ENCODE peak calls at places on chromosomes 16 and 17, in four cellular contexts. Z is transverse colon, O is tibial nerve, H is tibial artery. J is an unnamed sample.

GRCh38 chr16:81708459-81709368 is 70.4 kb upstream of the PLCG2 start:
- DNase-seq in Z (peak; percentile 55), H (no peak), O (no peak), J (no peak)

GRCh38 chr17:3678821-3679175 is 10.2 kb downstream of the EMC6 start:
- DNase-seq in H (no peak), O (no peak), Z (no peak), J (no peak)

GRCh38 chr17:7177210-7177953 is 1.8 kb downstream of the ASGR1 start:
- DNase-seq in Z (peak; percentile 71), O (peak; percentile 60), H (peak; percentile 74), J (no peak)

GRCh38 chr17:63426041-63426916 is 19.8 kb downstream of the CYB561 start:
- DNase-seq in H (peak; percentile 48), Z (no peak), O (no peak), J (no peak)

GRCh38 chr17:63930951-63931575 is 1.1 kb downstream of the CD79B start:
- DNase-seq in Z (peak; percentile 80), O (peak; percentile 50), H (peak; percentile 80), J (no peak)

GRCh38 chr16:85451646-85452363 is 161.3 kb upstream of the GSE1 start:
- DNase-seq in O (no peak), Z (no peak), H (no peak), J (no peak)

GRCh38 chr17:71180801-71181385 is 939.9 kb upstream of the SOX9 start:
- DNase-seq in H (no peak), O (no peak), Z (peak; percentile 75), J (no peak)

GRCh38 chr17:36791150-36791653 is 146.1 kb upstream of the LHX1 start:
- DNase-seq in H (no peak), O (no peak), Z (no peak), J (no peak)

GRCh38 chr16:52569701-52570100 is 22.8 kb upstream of the TOX3 start:
- DNase-seq in Z (no peak), H (no peak), O (no peak), J (no peak)

GRCh38 chr17:32142857-32143524 is 689 bp downstream of the RHOT1 start:
- DNase-seq in H (peak; percentile 72), O (peak; percentile 40), Z (peak; percentile 68), J (no peak)

GRCh38 chr16:20203277-20203676 is 124.0 kb downstream of the GP2 start:
- DNase-seq in H (no peak), O (no peak), Z (no peak), J (no peak)

GRCh38 chr16:2085669-2086068 is 37.9 kb downstream of the TSC2 start:
- DNase-seq in O (no peak), H (no peak), Z (no peak), J (no peak)

GRCh38 chr16:3625911-3626732 is 14.7 kb upstream of the SLX4 start:
- DNase-seq in O (no peak), H (no peak), Z (no peak), J (no peak)

GRCh38 chr16:82185012-82185411 is 15.0 kb upstream of the MPHOSPH6 start:
- DNase-seq in H (no peak), Z (no peak), O (no peak), J (no peak)

GRCh38 chr17:12993631-12994030 is 24.2 kb downstream of the ELAC2 start:
- DNase-seq in O (no peak), H (no peak), Z (no peak), J (no peak)

GRCh38 chr17:66778531-66778930 is 56.4 kb upstream of the CACNG5 start:
- DNase-seq in Z (no peak), H (no peak), O (no peak), J (no peak)

GRCh38 chr17:48605991-48606891 is 1.5 kb upstream of the HOXB6 start:
- DNase-seq in Z (no peak), H (no peak), O (no peak), J (no peak)

GRCh38 chr17:32009262-32009542 is 2.0 kb downstream of the LRRC37B start:
- DNase-seq in Z (no peak), H (no peak), O (no peak), J (no peak)

GRCh38 chr16:78743556-78743955 is 644.1 kb downstream of the WWOX start:
- DNase-seq in H (no peak), O (no peak), Z (no peak), J (no peak)

GRCh38 chr17:72421128-72422092 is 300.6 kb downstream of the SOX9 start:
- DNase-seq in H (no peak), Z (peak; percentile 78), O (no peak), J (no peak)

GRCh38 chr17:41392278-41392677 is 5.1 kb downstream of the KRT31 start:
- DNase-seq in H (no peak), O (no peak), Z (no peak), J (no peak)

GRCh38 chr16:27547134-27547533 is 2.6 kb downstream of the GTF3C1 start:
- DNase-seq in O (no peak), H (no peak), Z (no peak), J (no peak)

GRCh38 chr16:68367034-68367433 is 56.2 kb downstream of the PRMT7 start:
- DNase-seq in H (no peak), O (peak; percentile 41), Z (peak; percentile 56), J (no peak)

GRCh38 chr17:45812102-45812501 is 28.0 kb downstream of the CRHR1 start:
- DNase-seq in Z (no peak), H (no peak), O (no peak), J (no peak)

GRCh38 chr16:27950488-27950887 is 113.0 kb downstream of the GSG1L start:
- DNase-seq in O (no peak), Z (no peak), H (no peak), J (no peak)

GRCh38 chr17:77856551-77857305 is 101.8 kb upstream of the TNRC6C start:
- DNase-seq in O (no peak), H (no peak), Z (no peak), J (no peak)

GRCh38 chr17:82095777-82096708 is 2.0 kb downstream of the FASN start:
- DNase-seq in Z (no peak), H (no peak), O (no peak), J (no peak)

GRCh38 chr17:58415371-58416055 is 1.8 kb downstream of the RNF43 start:
- DNase-seq in O (no peak), H (no peak), Z (peak; percentile 43), J (no peak)

GRCh38 chr17:57363580-57363979 is 107.3 kb downstream of the MSI2 start:
- DNase-seq in O (no peak), H (no peak), Z (no peak), J (no peak)

GRCh38 chr17:57363998-57364645 is 107.8 kb downstream of the MSI2 start:
- DNase-seq in H (no peak), Z (no peak), O (no peak), J (no peak)

GRCh38 chr17:57360266-57360665 is 103.9 kb downstream of the MSI2 start:
- DNase-seq in Z (no peak), O (no peak), H (no peak), J (no peak)

GRCh38 chr17:57365420-57365819 is 109.1 kb downstream of the MSI2 start:
- DNase-seq in H (no peak), Z (no peak), O (no peak), J (no peak)

GRCh38 chr17:57362797-57363556 is 106.7 kb downstream of the MSI2 start:
- DNase-seq in Z (no peak), H (no peak), O (no peak), J (no peak)
- TF ChIP-seq CTCF in Z (no peak), H (no peak), O (no peak), J (no peak)

GRCh38 chr17:8409966-8410881 is 12.6 kb upstream of the RNF222 start:
- DNase-seq in Z (peak; percentile 91), O (peak; percentile 89), H (peak; percentile 93), J (peak; percentile 94)
- TF ChIP-seq CTCF in Z (peak; percentile 84), O (peak; percentile 79), H (peak; percentile 95), J (peak; percentile 87)

DNA sequence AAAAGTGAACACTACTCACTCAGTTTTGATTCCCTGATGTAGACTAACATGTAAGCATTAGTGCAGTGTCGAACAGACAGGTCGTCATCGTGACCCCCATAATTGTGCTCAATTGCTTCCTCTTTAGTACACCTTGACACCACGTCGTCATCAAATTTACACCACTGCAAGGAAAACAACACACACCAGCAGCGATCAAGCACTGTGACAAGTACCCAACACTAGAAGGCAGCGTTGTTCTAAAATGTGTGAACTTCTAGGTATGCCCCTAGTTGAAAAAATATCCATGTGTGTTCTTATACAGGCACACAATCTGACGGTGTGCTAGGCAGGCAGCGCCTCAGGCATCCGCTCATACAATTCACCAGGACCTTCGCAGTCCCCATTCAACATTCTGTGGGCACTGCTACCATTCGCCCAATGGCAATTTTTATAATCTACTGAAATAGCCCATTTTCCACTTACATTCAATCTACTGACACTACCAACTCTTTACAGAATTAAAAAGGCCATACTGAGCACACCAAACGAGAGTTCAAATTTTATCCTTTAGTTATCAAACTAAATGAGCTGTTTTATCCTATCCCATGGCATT is 23.1 kb downstream of the LITAFD start:
- DNase-seq in Z (no peak), H (no peak), O (no peak), J (no peak)
- TF ChIP-seq CTCF in Z (peak; percentile 42), H (no peak), O (no peak), J (peak; percentile 57)

DNA sequence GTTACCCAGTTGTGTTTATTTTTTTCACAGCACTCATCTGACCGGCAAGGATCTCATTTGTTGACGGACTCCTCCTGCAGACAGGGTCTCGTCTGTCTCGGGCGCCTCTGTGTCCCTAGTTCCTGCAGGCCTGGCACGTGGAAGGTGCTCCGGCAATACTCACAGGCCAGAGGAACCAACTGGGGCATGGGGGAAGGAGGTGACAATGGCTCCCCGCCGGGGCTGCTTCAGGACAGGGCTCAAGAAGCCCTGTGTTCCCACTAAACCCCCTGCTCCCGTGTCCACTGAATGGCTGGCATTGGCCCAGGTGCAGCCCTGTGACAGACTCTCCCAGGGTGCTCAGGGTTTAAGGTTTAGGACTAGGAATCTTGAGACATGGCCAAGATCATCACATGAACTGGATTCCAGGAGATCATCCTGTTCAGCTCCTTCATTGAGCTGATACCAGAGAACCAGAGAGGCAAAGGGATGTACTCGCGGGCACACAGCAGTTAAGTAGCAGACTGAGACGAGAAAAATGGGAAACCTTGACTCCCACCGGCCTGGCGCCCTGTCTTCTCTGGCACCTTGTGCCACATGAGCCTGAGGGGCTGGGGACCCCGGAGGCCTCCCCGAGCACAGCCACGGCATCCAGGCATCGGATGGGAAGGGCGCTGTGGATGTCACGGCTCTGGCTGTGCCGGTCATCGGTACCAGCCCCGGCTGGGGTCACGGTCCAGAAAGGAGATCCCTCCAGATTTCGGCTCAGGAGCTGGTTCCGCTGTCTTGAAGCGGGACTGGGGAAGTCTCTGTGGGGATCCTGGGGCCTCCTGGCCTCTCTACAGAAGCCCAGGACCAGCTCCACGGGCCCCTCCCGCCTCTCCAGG is 29.0 kb downstream of the TIMM22 start:
- DNase-seq in H (no peak), Z (no peak), O (no peak), J (no peak)
- TF ChIP-seq CTCF in H (no peak), Z (no peak), O (no peak), J (no peak)

GRCh38 chr17:40317345-40317873 is 8.4 kb downstream of the RARA start:
- DNase-seq in O (no peak), Z (peak; percentile 71), H (peak; percentile 80), J (no peak)
- TF ChIP-seq CTCF in O (peak; percentile 62), Z (peak; percentile 56), H (peak; percentile 16), J (peak; percentile 60)

DNA sequence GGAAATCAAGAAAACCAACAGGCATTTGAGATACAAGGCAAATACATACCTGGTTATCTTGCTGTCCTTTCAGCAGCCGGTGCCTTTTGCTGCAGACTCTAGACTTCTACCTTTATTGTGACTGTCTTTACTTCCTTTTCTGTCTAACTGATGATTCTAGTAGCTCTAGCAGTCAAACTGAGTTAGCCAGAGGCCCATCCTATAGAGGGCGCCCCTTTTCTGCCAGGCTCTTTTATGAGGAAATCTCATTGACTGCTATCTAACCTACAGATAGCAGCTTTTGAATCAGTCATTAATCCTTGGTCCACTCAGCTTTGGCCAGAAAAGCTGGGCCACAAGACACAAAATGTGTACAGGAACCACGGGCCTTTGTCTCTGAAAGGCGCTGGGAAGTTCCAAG is 87.5 kb upstream of the WSB1 start:
- DNase-seq in O (no peak), H (no peak), Z (peak; percentile 16), J (no peak)
- TF ChIP-seq CTCF in O (no peak), H (no peak), Z (no peak), J (peak; percentile 17)

J was measured in osteocyte.